ENCODE peak calls at places on chromosomes 2 and 18, in eight cellular contexts. G, A, S, W, L, C, M and H are unnamed samples. For H3K9me3, the result is how much of the 10 kb centered on the place peaks cover.

GRCh38 chr18:58867281-58867961 is 2.7 kb downstream of the ZNF532 start:
- DNase-seq in L (peak), C (no peak), A (no peak), G (peak), W (no peak), M (no peak), S (no peak), H (no peak)

GRCh38 chr2:128773641-128774319 is 455.1 kb upstream of the HS6ST1 start:
- DNase-seq in M (no peak), W (no peak), S (no peak), A (no peak), G (no peak), L (peak), C (no peak), H (no peak)

GRCh38 chr2:56287974-56288373 is 104.2 kb downstream of the CCDC85A start:
- DNase-seq in C (no peak), G (no peak), L (no peak), A (no peak), S (no peak), W (no peak), M (no peak), H (no peak)

GRCh38 chr2:106685180-106685897 is 198.2 kb downstream of the CD8B2 start:
- DNase-seq in M (no peak), C (no peak), W (no peak), G (no peak), L (no peak), S (no peak), A (no peak), H (no peak)

GRCh38 chr18:49656098-49656591 is 94.3 kb downstream of the LIPG start:
- DNase-seq in C (no peak), G (no peak), A (no peak), M (no peak), W (no peak), S (no peak), L (no peak), H (no peak)

GRCh38 chr2:128260239-128261138 is 58.2 kb downstream of the HS6ST1 start:
- DNase-seq in W (peak), G (peak), A (peak), C (peak), S (peak), M (no peak), L (no peak), H (no peak)

GRCh38 chr2:831225-831536 is 119.5 kb upstream of the SNTG2 start:
- DNase-seq in C (no peak), A (no peak), L (no peak), M (no peak), S (no peak), G (no peak), W (no peak), H (no peak)

GRCh38 chr2:157792345-157793052 is 83.6 kb downstream of the ACVR1 start:
- DNase-seq in G (no peak), A (no peak), W (no peak), C (no peak), M (peak), L (no peak), S (no peak), H (no peak)

GRCh38 chr2:12587729-12588522 is 128.8 kb upstream of the TRIB2 start:
- DNase-seq in C (no peak), L (peak), A (no peak), M (no peak), W (no peak), G (no peak), S (no peak), H (peak)

GRCh38 chr2:239160226-239161143 is 240.3 kb downstream of the HDAC4 start:
- DNase-seq in A (no peak), C (peak), S (no peak), W (peak), L (peak), G (no peak), M (no peak), H (peak)

GRCh38 chr2:89849731-89850130 is 1158.3 kb downstream of the RPIA start:
- DNase-seq in A (no peak), G (no peak), C (no peak), S (no peak), L (no peak), W (no peak), M (no peak), H (no peak)

GRCh38 chr18:68355637-68356036 is 359.3 kb downstream of the TMX3 start:
- DNase-seq in G (no peak), L (no peak), W (no peak), A (no peak), M (no peak), C (no peak), S (no peak), H (no peak)

GRCh38 chr18:68354176-68354575 is 360.7 kb downstream of the TMX3 start:
- DNase-seq in G (no peak), A (no peak), S (no peak), W (no peak), C (no peak), M (no peak), L (no peak), H (no peak)
- H3K9me3 ChIP-seq in G (under half), A (under half), S (under half), W (under half), C (under half), M (under half), L (under half), H (under half)

DNA sequence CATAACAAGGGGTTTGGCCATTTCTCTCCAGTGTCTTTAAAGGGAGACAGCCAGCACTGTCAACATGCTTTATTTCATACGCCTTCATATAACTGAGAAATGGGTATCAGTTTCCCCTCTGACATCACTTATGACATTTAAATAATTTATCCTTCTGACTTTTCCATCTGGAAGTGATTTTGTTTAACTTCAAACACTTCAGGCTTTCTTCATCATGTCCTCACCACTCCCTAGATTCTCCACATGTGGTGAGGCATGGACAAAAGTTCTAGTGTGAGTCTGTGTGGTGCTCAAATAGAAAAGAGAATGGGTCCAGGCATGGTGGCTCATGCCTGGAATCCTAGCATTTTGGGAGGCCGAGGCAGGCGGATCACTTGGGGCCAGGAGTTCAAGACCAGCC is 158.6 kb downstream of the TXNL1 start:
- DNase-seq in G (no peak), C (no peak), M (no peak), L (no peak), A (no peak), W (no peak), S (no peak), H (no peak)
- TF ChIP-seq EP300 in G (no peak), C (no peak), M (no peak), L (no peak), A (no peak), W (no peak), S (no peak), H (no peak)

GRCh38 chr2:219688560-219689445 is 61.4 kb downstream of the SLC4A3 start:
- DNase-seq in C (no peak), G (no peak), L (no peak), M (no peak), A (peak), S (no peak), W (no peak), H (no peak)
- TF ChIP-seq POLR2AphosphoS5 in C (no peak), G (no peak), L (no peak), M (no peak), A (no peak), S (no peak), W (no peak), H (no peak)

GRCh38 chr2:168611896-168612650 is 156.0 kb downstream of the CERS6 start:
- DNase-seq in M (no peak), C (no peak), S (no peak), W (no peak), G (no peak), L (no peak), A (no peak), H (no peak)

GRCh38 chr2:168608796-168609195 is 152.7 kb downstream of the CERS6 start:
- DNase-seq in A (no peak), L (no peak), W (no peak), G (no peak), C (no peak), S (no peak), M (no peak), H (no peak)

GRCh38 chr2:168613510-168613909 is 157.4 kb downstream of the CERS6 start:
- DNase-seq in W (no peak), M (no peak), A (no peak), C (no peak), S (no peak), G (no peak), L (no peak), H (no peak)

GRCh38 chr2:168612719-168613118 is 156.6 kb downstream of the CERS6 start:
- DNase-seq in L (no peak), A (no peak), W (no peak), C (no peak), G (no peak), S (no peak), M (no peak), H (no peak)

DNA sequence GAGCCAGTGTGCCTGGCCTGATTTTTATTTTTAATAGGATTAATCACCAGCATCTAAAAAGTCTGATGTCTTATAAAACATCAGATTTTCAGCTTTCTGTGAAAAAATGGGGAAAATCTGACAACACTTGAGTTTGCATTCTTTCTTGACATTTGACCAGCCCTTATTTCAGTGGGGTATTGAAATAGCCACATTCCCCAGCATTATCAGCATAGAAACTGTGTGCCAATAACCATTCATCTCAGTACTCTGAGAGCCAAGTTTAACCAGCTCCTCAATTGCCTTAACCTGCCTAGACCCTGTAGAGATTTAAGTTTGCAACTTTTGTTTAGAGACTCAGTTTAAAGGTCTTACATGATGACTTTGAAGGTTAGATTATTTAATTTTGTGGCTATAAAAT is 155.0 kb downstream of the CERS6 start:
- DNase-seq in M (no peak), C (no peak), W (no peak), L (no peak), S (no peak), A (no peak), G (no peak), H (no peak)
- H3K9me3 ChIP-seq in M (under half), C (under half), W (under half), L (under half), S (under half), A (under half), G (under half), H (under half)

DNA sequence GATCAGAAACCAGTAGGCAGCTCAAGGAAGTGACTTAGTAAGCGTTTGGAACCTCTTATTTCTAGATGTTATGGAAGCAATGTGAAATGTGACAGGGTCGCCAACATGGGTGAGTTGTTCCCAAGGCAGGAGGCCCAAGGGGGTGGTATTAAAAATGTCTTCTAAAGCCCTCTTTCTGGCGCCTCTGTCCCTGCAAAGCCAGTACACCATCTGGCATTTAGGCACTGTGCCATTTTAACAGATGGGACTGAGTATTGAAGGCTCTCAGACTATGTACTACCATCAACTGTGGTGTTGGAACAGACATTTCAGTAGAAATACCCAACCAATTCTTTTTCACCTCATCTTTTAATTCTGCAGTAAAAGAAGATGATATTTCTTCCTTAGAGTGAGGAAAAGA is 384.5 kb upstream of the MMADHC start:
- DNase-seq in M (no peak), C (no peak), A (no peak), L (no peak), G (no peak), W (no peak), S (no peak), H (no peak)
- TF ChIP-seq EP300 in M (no peak), C (no peak), A (no peak), L (no peak), G (no peak), W (no peak), S (no peak), H (no peak)

DNA sequence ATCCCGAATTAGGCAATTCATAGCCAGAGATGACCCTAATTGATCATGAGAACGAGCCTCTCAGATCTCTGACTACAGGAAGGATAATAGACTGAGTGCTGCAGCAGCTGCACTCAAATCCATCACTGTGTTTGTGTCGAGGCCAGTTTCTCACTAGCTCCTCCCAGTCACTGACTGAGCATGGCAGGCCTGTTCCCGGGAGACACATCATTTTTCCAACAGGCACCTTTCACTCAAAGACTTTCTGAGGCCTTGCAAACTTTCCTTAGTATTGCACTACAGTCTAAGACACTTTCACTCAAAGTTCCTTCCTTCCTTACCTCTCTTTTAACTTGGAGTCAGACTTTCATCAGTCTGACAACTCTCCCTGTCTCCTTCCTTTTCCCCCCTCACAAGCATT is 13.7 kb downstream of the SOS1 start:
- DNase-seq in G (no peak), A (no peak), S (no peak), W (no peak), L (no peak), M (no peak), C (no peak), H (no peak)
- TF ChIP-seq POLR2AphosphoS5 in G (no peak), A (no peak), S (no peak), W (no peak), L (no peak), M (no peak), C (no peak), H (no peak)